ENCODE peak calls at places on chromosomes 16 and 17, in six cellular contexts. T, V, X, Q, H and W are unnamed samples.

GRCh38 chr17:69142473-69142802 is 743 bp upstream of the ABCA6 start:
- DNase-seq in H (no peak), X (no peak), T (no peak), V (no peak), Q (no peak), W (no peak)

GRCh38 chr17:48351916-48352332 is 78.1 kb downstream of the SKAP1 start:
- DNase-seq in H (peak), X (no peak), Q (peak), V (no peak), T (no peak), W (no peak)

GRCh38 chr17:57939797-57940196 is 15.4 kb downstream of the CUEDC1 start:
- DNase-seq in V (peak), T (no peak), H (no peak), Q (peak), X (no peak), W (peak)

GRCh38 chr17:76643553-76644148 is at the start of gene ST6GALNAC1:
- DNase-seq in H (no peak), X (no peak), Q (no peak), V (peak), T (no peak), W (no peak)

GRCh38 chr17:83177611-83178532 is 98.5 kb downstream of the METRNL start:
- DNase-seq in Q (no peak), T (no peak), X (no peak), H (no peak), V (peak), W (peak)

GRCh38 chr17:82923366-82924113 is 83.7 kb upstream of the ZNF750 start:
- DNase-seq in X (no peak), Q (no peak), H (no peak), V (no peak), T (no peak), W (peak)

GRCh38 chr16:4371481-4372314 is at the start of gene VASN:
- DNase-seq in V (peak), Q (no peak), H (peak), X (peak), T (no peak), W (peak)

GRCh38 chr17:1999557-2000251 is 25.4 kb downstream of the RTN4RL1 start:
- DNase-seq in Q (no peak), X (no peak), V (peak), T (no peak), H (no peak), W (peak)

GRCh38 chr17:3845361-3845753 is 689 bp downstream of the NCBP3 start:
- DNase-seq in X (no peak), T (no peak), Q (no peak), V (no peak), H (peak), W (no peak)

GRCh38 chr16:3999479-3999868 is 116.8 kb downstream of the ADCY9 start:
- DNase-seq in V (no peak), H (no peak), Q (no peak), T (no peak), X (no peak), W (no peak)

GRCh38 chr17:75891605-75892555 is 4.9 kb downstream of the TRIM65 start:
- DNase-seq in H (no peak), Q (no peak), X (no peak), V (no peak), T (no peak), W (no peak)

GRCh38 chr17:36614974-36615373 is 13.6 kb downstream of the MRM1 start:
- DNase-seq in H (no peak), Q (no peak), T (no peak), V (no peak), X (no peak), W (peak)